ENCODE peak calls at places on chromosomes 3 and 15, in seven cellular contexts. T is IMR-90, X is HepG2, E is heart left ventricle, M is hepatocyte, U is esophagus muscularis mucosa, Y is tibial artery. B is an unnamed sample. For H3K4me1, the result is how much of the 10 kb centered on the place peaks cover.

GRCh38 chr3:124629492-124629891 is 100.8 kb upstream of the UMPS start:
- DNase-seq in T (no peak), M (no peak), E (no peak), U (no peak), Y (no peak), X (no peak), B (no peak)

GRCh38 chr15:58062983-58063382 is 2.5 kb downstream of the ALDH1A2 start:
- DNase-seq in U (no peak), E (no peak), Y (no peak), X (no peak), M (no peak), T (no peak), B (no peak)

GRCh38 chr3:150739877-150740645 is 22.9 kb downstream of the SIAH2 start:
- DNase-seq in M (no peak), Y (no peak), U (no peak), E (no peak), X (no peak), T (no peak), B (no peak)

GRCh38 chr3:127100459-127101410 is 92.2 kb upstream of the PRR23E start:
- DNase-seq in E (no peak), T (no peak), M (no peak), X (no peak), Y (no peak), U (no peak), B (no peak)

GRCh38 chr3:149479621-149480325 is 5.3 kb downstream of the TM4SF4 start:
- DNase-seq in X (no peak), Y (no peak), E (no peak), M (no peak), U (no peak), T (peak), B (no peak)

GRCh38 chr3:169575381-169575780 is 88.1 kb downstream of the MECOM start:
- DNase-seq in U (no peak), X (no peak), E (no peak), T (peak), Y (no peak), M (peak), B (no peak)

GRCh38 chr3:56593455-56594158 is 36.6 kb downstream of the CCDC66 start:
- DNase-seq in E (no peak), M (no peak), Y (no peak), T (no peak), U (no peak), X (no peak), B (no peak)

GRCh38 chr15:85504739-85505676 is 124.6 kb downstream of the AKAP13 start:
- DNase-seq in T (peak), Y (peak), M (peak), X (peak), U (no peak), E (no peak), B (no peak)

GRCh38 chr15:45732544-45733130 is 97.8 kb downstream of the SQOR start:
- DNase-seq in E (peak), U (no peak), M (no peak), X (no peak), Y (no peak), T (no peak), B (no peak)

GRCh38 chr3:59607628-59608027 is 557.8 kb upstream of the CFAP20DC start:
- DNase-seq in T (peak), M (peak), Y (no peak), E (no peak), U (no peak), X (peak), B (no peak)

GRCh38 chr3:69142090-69142489 is 19.7 kb upstream of the LMOD3 start:
- DNase-seq in T (peak), M (no peak), U (no peak), Y (no peak), E (no peak), X (no peak), B (no peak)

GRCh38 chr3:3800076-3800448 is 831 bp downstream of the LRRN1 start:
- DNase-seq in E (no peak), U (no peak), Y (no peak), M (peak), T (no peak), X (no peak), B (peak)

GRCh38 chr15:33244471-33244870 is 50.0 kb upstream of the FMN1 start:
- DNase-seq in M (no peak), Y (no peak), X (no peak), E (no peak), T (no peak), U (peak), B (no peak)

GRCh38 chr3:196111939-196112386 is 30.1 kb upstream of the TFRC start:
- DNase-seq in X (no peak), E (no peak), Y (no peak), M (no peak), T (no peak), U (no peak), B (no peak)

GRCh38 chr3:11220230-11220629 is 52.0 kb upstream of the ATG7 start:
- DNase-seq in E (no peak), M (no peak), Y (no peak), X (no peak), U (no peak), T (no peak), B (no peak)

GRCh38 chr3:61570813-61571212 is 9.4 kb downstream of the PTPRG start:
- DNase-seq in M (no peak), Y (no peak), U (no peak), E (no peak), T (no peak), X (no peak), B (no peak)
- H3K4me1 ChIP-seq in M (under half), Y (under half), U (under half), E (under half), T (under half), X (under half), B (under half)

GRCh38 chr3:135966875-135967274 is 1.3 kb downstream of the PPP2R3A start:
- DNase-seq in X (no peak), T (no peak), Y (no peak), U (no peak), M (peak), E (no peak), B (no peak)
- H3K4me3 ChIP-seq in X (peak), T (peak), Y (peak), U (peak), M (peak), E (peak), B (peak)

GRCh38 chr3:157152438-157152837 is 7.5 kb downstream of the CCNL1 start:
- DNase-seq in Y (no peak), M (no peak), T (no peak), E (no peak), U (no peak), X (no peak), B (no peak)

GRCh38 chr3:157156844-157157635 is 2.9 kb downstream of the CCNL1 start:
- DNase-seq in M (peak), Y (no peak), X (peak), E (no peak), T (peak), U (no peak), B (no peak)

GRCh38 chr3:157152930-157153329 is 7.0 kb downstream of the CCNL1 start:
- DNase-seq in E (no peak), Y (no peak), U (no peak), X (no peak), M (no peak), T (no peak), B (no peak)

GRCh38 chr3:157155591-157155990 is 4.4 kb downstream of the CCNL1 start:
- DNase-seq in M (no peak), U (no peak), Y (no peak), X (no peak), T (no peak), E (no peak), B (no peak)

GRCh38 chr3:157154563-157155333 is 5.2 kb downstream of the CCNL1 start:
- DNase-seq in Y (no peak), E (no peak), U (no peak), X (no peak), M (no peak), T (no peak), B (no peak)
- H3K4me1 ChIP-seq in Y (under half), E (under half), U (half or more), X (half or more), M (under half), T (under half), B (half or more)

GRCh38 chr3:23760325-23760724 is 45.4 kb upstream of the UBE2E1 start:
- DNase-seq in Y (no peak), X (no peak), T (no peak), U (no peak), M (no peak), E (no peak), B (no peak)

GRCh38 chr3:23762214-23763039 is 43.3 kb upstream of the UBE2E1 start:
- DNase-seq in U (no peak), E (no peak), Y (no peak), M (no peak), T (no peak), X (no peak), B (no peak)

GRCh38 chr3:23763040-23763477 is 42.7 kb upstream of the UBE2E1 start:
- DNase-seq in U (no peak), M (no peak), E (peak), X (no peak), Y (no peak), T (peak), B (no peak)

GRCh38 chr3:23761440-23761896 is 44.3 kb upstream of the UBE2E1 start:
- DNase-seq in E (no peak), M (peak), X (peak), U (no peak), Y (no peak), T (peak), B (no peak)

GRCh38 chr3:23760871-23761373 is 44.8 kb upstream of the UBE2E1 start:
- DNase-seq in U (no peak), T (no peak), Y (no peak), X (no peak), E (no peak), M (no peak), B (no peak)
- H3K4me3 ChIP-seq in U (no peak), T (no peak), Y (no peak), X (no peak), E (no peak), M (no peak), B (no peak)

GRCh38 chr3:46950661-46951241 is 25.8 kb downstream of the CCDC12 start:
- DNase-seq in T (no peak), E (no peak), M (no peak), Y (no peak), U (no peak), X (no peak), B (no peak)
- H3K4me1 ChIP-seq in T (under half), E (under half), M (half or more), Y (under half), U (half or more), X (half or more), B (half or more)